ENCODE peak calls at places on chromosomes 5 and 9, in seven cellular contexts. One of them, this sample, is unnamed.

GRCh38 chr5:93436083-93436482 is 144.9 kb downstream of the NR2F1-AS1 start:
- DNase-seq in hypothalamus: no peak
- DNase-seq in smooth muscle cell of the brain vasculature: no peak
- DNase-seq in GM06990: no peak
- DNase-seq in HEK293T: no peak
- DNase-seq in activated naive CD4-positive, alpha-beta T cell: no peak
- DNase-seq in left colon: no peak
- DNase-seq in this sample: no peak

GRCh38 chr5:919356-920000 is 26.8 kb downstream of the TRIP13 start:
- DNase-seq in hypothalamus: no peak
- DNase-seq in smooth muscle cell of the brain vasculature: no peak
- DNase-seq in GM06990: no peak
- DNase-seq in HEK293T: no peak
- DNase-seq in activated naive CD4-positive, alpha-beta T cell: no peak
- DNase-seq in left colon: no peak
- DNase-seq in this sample: no peak

GRCh38 chr5:107553063-107553676 is 117.6 kb downstream of the EFNA5 start:
- DNase-seq in hypothalamus: no peak
- DNase-seq in smooth muscle cell of the brain vasculature: no peak
- DNase-seq in GM06990: no peak
- DNase-seq in HEK293T: peak; percentile 59
- DNase-seq in activated naive CD4-positive, alpha-beta T cell: no peak
- DNase-seq in left colon: no peak
- DNase-seq in this sample: no peak

GRCh38 chr5:136120529-136120928 is 12.1 kb upstream of the SMAD5 start:
- DNase-seq in hypothalamus: no peak
- DNase-seq in smooth muscle cell of the brain vasculature: no peak
- DNase-seq in GM06990: no peak
- DNase-seq in HEK293T: no peak
- DNase-seq in activated naive CD4-positive, alpha-beta T cell: no peak
- DNase-seq in left colon: no peak
- DNase-seq in this sample: no peak

GRCh38 chr5:152246401-152246800 is 158.7 kb downstream of the NMUR2 start:
- DNase-seq in hypothalamus: no peak
- DNase-seq in smooth muscle cell of the brain vasculature: no peak
- DNase-seq in GM06990: no peak
- DNase-seq in HEK293T: peak; percentile 17
- DNase-seq in activated naive CD4-positive, alpha-beta T cell: no peak
- DNase-seq in left colon: no peak
- DNase-seq in this sample: no peak

GRCh38 chr9:27247756-27248155 is 49.2 kb downstream of the EQTN start:
- DNase-seq in hypothalamus: no peak
- DNase-seq in smooth muscle cell of the brain vasculature: peak; percentile 13
- DNase-seq in GM06990: no peak
- DNase-seq in HEK293T: peak; percentile 61
- DNase-seq in activated naive CD4-positive, alpha-beta T cell: no peak
- DNase-seq in left colon: peak; percentile 30
- DNase-seq in this sample: peak; percentile 12

GRCh38 chr9:89710689-89711088 is 105.9 kb downstream of the GADD45G start:
- DNase-seq in hypothalamus: no peak
- DNase-seq in smooth muscle cell of the brain vasculature: no peak
- DNase-seq in GM06990: no peak
- DNase-seq in HEK293T: no peak
- DNase-seq in activated naive CD4-positive, alpha-beta T cell: no peak
- DNase-seq in left colon: no peak
- DNase-seq in this sample: peak; percentile 18

GRCh38 chr9:93064392-93065124 is 6.1 kb downstream of the SUSD3 start:
- DNase-seq in hypothalamus: no peak
- DNase-seq in smooth muscle cell of the brain vasculature: no peak
- DNase-seq in GM06990: peak; percentile 83
- DNase-seq in HEK293T: no peak
- DNase-seq in activated naive CD4-positive, alpha-beta T cell: peak; percentile 42
- DNase-seq in left colon: peak; percentile 70
- DNase-seq in this sample: no peak

GRCh38 chr5:9149988-9150387 is 395.9 kb downstream of the SEMA5A start:
- DNase-seq in hypothalamus: no peak
- DNase-seq in smooth muscle cell of the brain vasculature: no peak
- DNase-seq in GM06990: no peak
- DNase-seq in HEK293T: no peak
- DNase-seq in activated naive CD4-positive, alpha-beta T cell: no peak
- DNase-seq in left colon: no peak
- DNase-seq in this sample: no peak

GRCh38 chr5:142800776-142801494 is 30.8 kb downstream of the ARHGAP26 start:
- DNase-seq in hypothalamus: no peak
- DNase-seq in smooth muscle cell of the brain vasculature: no peak
- DNase-seq in GM06990: no peak
- DNase-seq in HEK293T: no peak
- DNase-seq in activated naive CD4-positive, alpha-beta T cell: no peak
- DNase-seq in left colon: no peak
- DNase-seq in this sample: no peak

GRCh38 chr9:127128341-127129072 is 6.1 kb upstream of the ANGPTL2 start:
- DNase-seq in hypothalamus: no peak
- DNase-seq in smooth muscle cell of the brain vasculature: no peak
- DNase-seq in GM06990: no peak
- DNase-seq in HEK293T: no peak
- DNase-seq in activated naive CD4-positive, alpha-beta T cell: no peak
- DNase-seq in left colon: peak; percentile 52
- DNase-seq in this sample: no peak

GRCh38 chr5:142777108-142777507 is 6.9 kb downstream of the ARHGAP26 start:
- DNase-seq in hypothalamus: no peak
- DNase-seq in smooth muscle cell of the brain vasculature: no peak
- DNase-seq in GM06990: no peak
- DNase-seq in HEK293T: no peak
- DNase-seq in activated naive CD4-positive, alpha-beta T cell: no peak
- DNase-seq in left colon: no peak
- DNase-seq in this sample: no peak

GRCh38 chr9:77808750-77809079 is 160.6 kb upstream of the GNA14 start:
- DNase-seq in hypothalamus: no peak
- DNase-seq in smooth muscle cell of the brain vasculature: no peak
- DNase-seq in GM06990: no peak
- DNase-seq in HEK293T: no peak
- DNase-seq in activated naive CD4-positive, alpha-beta T cell: no peak
- DNase-seq in left colon: no peak
- DNase-seq in this sample: no peak

GRCh38 chr5:316210-317085 is 5.1 kb upstream of the AHRR start:
- DNase-seq in hypothalamus: no peak
- DNase-seq in smooth muscle cell of the brain vasculature: no peak
- DNase-seq in GM06990: no peak
- DNase-seq in HEK293T: no peak
- DNase-seq in activated naive CD4-positive, alpha-beta T cell: no peak
- DNase-seq in left colon: no peak
- DNase-seq in this sample: no peak

GRCh38 chr9:4855861-4856260 is 63.1 kb downstream of the RCL1 start:
- DNase-seq in hypothalamus: peak; percentile 5
- DNase-seq in smooth muscle cell of the brain vasculature: peak; percentile 69
- DNase-seq in GM06990: no peak
- DNase-seq in HEK293T: no peak
- DNase-seq in activated naive CD4-positive, alpha-beta T cell: no peak
- DNase-seq in left colon: no peak
- DNase-seq in this sample: no peak

GRCh38 chr9:36665387-36665786 is 92.7 kb downstream of the MELK start:
- DNase-seq in hypothalamus: no peak
- DNase-seq in smooth muscle cell of the brain vasculature: no peak
- DNase-seq in GM06990: no peak
- DNase-seq in HEK293T: no peak
- DNase-seq in activated naive CD4-positive, alpha-beta T cell: no peak
- DNase-seq in left colon: no peak
- DNase-seq in this sample: peak; percentile 7

GRCh38 chr5:267716-268115 is 3.7 kb upstream of the PDCD6 start:
- DNase-seq in hypothalamus: no peak
- DNase-seq in smooth muscle cell of the brain vasculature: no peak
- DNase-seq in GM06990: no peak
- DNase-seq in HEK293T: no peak
- DNase-seq in activated naive CD4-positive, alpha-beta T cell: no peak
- DNase-seq in left colon: no peak
- DNase-seq in this sample: no peak

GRCh38 chr9:80605793-80606192 is 1034.0 kb downstream of the TLE4 start:
- DNase-seq in hypothalamus: no peak
- DNase-seq in smooth muscle cell of the brain vasculature: no peak
- DNase-seq in GM06990: no peak
- DNase-seq in HEK293T: no peak
- DNase-seq in activated naive CD4-positive, alpha-beta T cell: no peak
- DNase-seq in left colon: no peak
- DNase-seq in this sample: no peak

GRCh38 chr5:67493676-67494075 is 297.1 kb upstream of the CD180 start:
- DNase-seq in hypothalamus: peak; percentile 37
- DNase-seq in smooth muscle cell of the brain vasculature: no peak
- DNase-seq in GM06990: no peak
- DNase-seq in HEK293T: peak; percentile 38
- DNase-seq in activated naive CD4-positive, alpha-beta T cell: no peak
- DNase-seq in left colon: peak; percentile 53
- DNase-seq in this sample: no peak

GRCh38 chr9:4293293-4293931 is 6.5 kb downstream of the GLIS3 start:
- DNase-seq in hypothalamus: no peak
- DNase-seq in smooth muscle cell of the brain vasculature: peak; percentile 67
- DNase-seq in GM06990: no peak
- DNase-seq in HEK293T: no peak
- DNase-seq in activated naive CD4-positive, alpha-beta T cell: no peak
- DNase-seq in left colon: no peak
- DNase-seq in this sample: peak; percentile 85

GRCh38 chr5:140631831-140632365 is 1.1 kb downstream of the CD14 start:
- DNase-seq in hypothalamus: no peak
- DNase-seq in smooth muscle cell of the brain vasculature: no peak
- DNase-seq in GM06990: no peak
- DNase-seq in HEK293T: no peak
- DNase-seq in activated naive CD4-positive, alpha-beta T cell: no peak
- DNase-seq in left colon: no peak
- DNase-seq in this sample: no peak

This sample was measured in glomerular endothelial cell.